ENCODE peak calls at places on chromosomes 2 and 18, in five cellular contexts. U, I, A, W and L are unnamed samples.

GRCh38 chr2:96083064-96083889 is 33.1 kb downstream of the ADRA2B start:
- DNase-seq in U (no peak), I (no peak), A (no peak), W (peak), L (no peak)

GRCh38 chr2:2590796-2591541 is 259.9 kb upstream of the MYT1L start:
- DNase-seq in U (no peak), I (no peak), A (no peak), W (no peak), L (no peak)

GRCh38 chr2:66889632-66889882 is 454.6 kb downstream of the MEIS1 start:
- DNase-seq in U (no peak), I (no peak), A (no peak), W (no peak), L (no peak)

GRCh38 chr2:219252570-219252899 is 508 bp upstream of the TUBA4B start:
- DNase-seq in U (peak), I (no peak), A (no peak), W (no peak), L (no peak)

GRCh38 chr2:17979707-17980106 is 101.2 kb downstream of the KCNS3 start:
- DNase-seq in U (no peak), I (peak), A (no peak), W (no peak), L (no peak)

GRCh38 chr2:193527146-193527545 is 1332.4 kb upstream of the TMEFF2 start:
- DNase-seq in U (no peak), I (no peak), A (no peak), W (no peak), L (no peak)

GRCh38 chr2:76572981-76573380 is 862.3 kb upstream of the GCFC2 start:
- DNase-seq in U (no peak), I (no peak), A (no peak), W (no peak), L (no peak)

GRCh38 chr2:62266433-62267038 is 70.6 kb downstream of the B3GNT2 start:
- DNase-seq in U (peak), I (peak), A (no peak), W (no peak), L (no peak)

GRCh38 chr2:241739651-241740050 is 5.2 kb downstream of the D2HGDH start:
- DNase-seq in U (peak), I (peak), A (no peak), W (no peak), L (no peak)

GRCh38 chr2:71461304-71461671 is 7.9 kb downstream of the DYSF start:
- DNase-seq in U (no peak), I (no peak), A (no peak), W (no peak), L (no peak)

GRCh38 chr2:33083671-33084387 is 137.1 kb downstream of the LTBP1 start:
- DNase-seq in U (no peak), I (no peak), A (no peak), W (no peak), L (no peak)

GRCh38 chr2:239583879-239584859 is 183.3 kb upstream of the HDAC4 start:
- DNase-seq in U (no peak), I (no peak), A (no peak), W (no peak), L (peak)

GRCh38 chr2:178834086-178834485 is 26.9 kb upstream of the TTN start:
- DNase-seq in U (no peak), I (no peak), A (no peak), W (peak), L (no peak)

GRCh38 chr2:106037922-106038321 is 156.2 kb downstream of the UXS1 start:
- DNase-seq in U (no peak), I (no peak), A (no peak), W (no peak), L (no peak)

GRCh38 chr2:32369222-32369621 is 12.4 kb downstream of the BIRC6 start:
- DNase-seq in U (no peak), I (no peak), A (no peak), W (no peak), L (peak)

GRCh38 chr2:144835634-144836351 is 315.9 kb upstream of the ZEB2 start:
- DNase-seq in U (peak), I (no peak), A (no peak), W (no peak), L (no peak)

GRCh38 chr18:11293794-11294193 is 144.4 kb upstream of the PIEZO2 start:
- DNase-seq in U (no peak), I (no peak), A (no peak), W (no peak), L (no peak)

GRCh38 chr2:37617119-37617892 is 54.1 kb downstream of the CDC42EP3 start:
- DNase-seq in U (no peak), I (no peak), A (no peak), W (no peak), L (no peak)